ENCODE peak calls at places on chromosomes 11 and 22, in seven cellular contexts. W is stomach, L is A549, D is tibial nerve, Z is IMR-90, E is transverse colon, K is testis. I is an unnamed sample. For H3K9me3, the result is how much of the 10 kb centered on the place peaks cover.

GRCh38 chr22:39408807-39409206 is 9.2 kb downstream of the TAB1 start:
- DNase-seq in W (no peak), K (no peak), Z (no peak), E (no peak), D (no peak), L (no peak), I (no peak)

GRCh38 chr22:31148516-31148915 is 8.2 kb upstream of the PLA2G3 start:
- DNase-seq in E (no peak), D (no peak), L (no peak), K (no peak), Z (peak), W (no peak), I (no peak)

GRCh38 chr11:105244157-105244820 is 104.7 kb upstream of the CARD18 start:
- DNase-seq in D (no peak), Z (peak), L (peak), K (peak), W (no peak), E (no peak), I (no peak)

GRCh38 chr11:100777118-100777517 is 90.0 kb downstream of the ARHGAP42 start:
- DNase-seq in Z (no peak), W (peak), K (no peak), L (peak), D (no peak), E (peak), I (no peak)

GRCh38 chr22:17915188-17915587 is 109.2 kb downstream of the MICAL3 start:
- DNase-seq in W (no peak), Z (no peak), K (no peak), L (no peak), E (no peak), D (no peak), I (peak)

GRCh38 chr11:68120212-68121066 is 749 bp downstream of the CHKA start:
- DNase-seq in Z (peak), L (no peak), K (peak), E (peak), W (no peak), D (no peak), I (peak)

GRCh38 chr22:41124086-41124485 is 31.7 kb downstream of the EP300 start:
- DNase-seq in W (no peak), K (no peak), D (no peak), L (no peak), E (no peak), Z (no peak), I (no peak)

GRCh38 chr11:61516675-61517516 is 8.3 kb downstream of the LRRC10B start:
- DNase-seq in K (peak), E (no peak), D (peak), Z (no peak), W (peak), L (peak), I (no peak)

GRCh38 chr22:21996175-21996574 is 13.6 kb upstream of the TOP3B start:
- DNase-seq in W (no peak), E (no peak), K (no peak), D (no peak), Z (no peak), L (no peak), I (no peak)

GRCh38 chr11:72844356-72844755 is 30.1 kb downstream of the ATG16L2 start:
- DNase-seq in Z (peak), L (no peak), D (no peak), E (no peak), K (no peak), W (no peak), I (no peak)

GRCh38 chr11:34727228-34727737 is 106.4 kb downstream of the EHF start:
- DNase-seq in W (no peak), K (no peak), Z (no peak), D (no peak), L (no peak), E (no peak), I (no peak)

GRCh38 chr22:30298005-30298701 is 8.8 kb upstream of the CASTOR1 start:
- DNase-seq in K (no peak), D (no peak), E (peak), W (peak), Z (no peak), L (no peak), I (no peak)

GRCh38 chr11:16081756-16082531 is 274.4 kb downstream of the SOX6 start:
- DNase-seq in E (no peak), W (no peak), Z (no peak), L (no peak), D (no peak), K (no peak), I (no peak)

GRCh38 chr11:59756496-59756840 is 1.3 kb downstream of the STX3 start:
- DNase-seq in D (no peak), W (no peak), E (no peak), Z (no peak), K (no peak), L (no peak), I (no peak)

GRCh38 chr11:106063009-106063408 is 14.1 kb downstream of the KBTBD3 start:
- DNase-seq in W (no peak), Z (no peak), E (no peak), L (no peak), K (no peak), D (no peak), I (no peak)

GRCh38 chr11:33598426-33599069 is 102.1 kb downstream of the C11orf91 start:
- DNase-seq in K (no peak), Z (no peak), D (no peak), L (no peak), W (no peak), E (no peak), I (no peak)

GRCh38 chr11:5690216-5690615 is 626 bp downstream of the TRIM22 start:
- DNase-seq in D (peak), K (peak), L (no peak), E (no peak), W (no peak), Z (peak), I (no peak)

GRCh38 chr11:44766112-44766971 is 39.6 kb downstream of the TSPAN18 start:
- DNase-seq in W (peak), L (no peak), E (no peak), D (no peak), K (peak), Z (peak), I (peak)

GRCh38 chr22:42366815-42367581 is 65.2 kb downstream of the NFAM1 start:
- DNase-seq in Z (no peak), K (peak), D (no peak), L (no peak), E (peak), W (peak), I (peak)

GRCh38 chr11:92322225-92322624 is 97.6 kb downstream of the FAT3 start:
- DNase-seq in K (no peak), E (no peak), D (no peak), L (no peak), Z (peak), W (no peak), I (no peak)

GRCh38 chr11:22536036-22536435 is 89.6 kb downstream of the FANCF start:
- DNase-seq in K (no peak), Z (no peak), L (no peak), W (no peak), E (no peak), D (no peak), I (no peak)

GRCh38 chr22:20578707-20579106 is 71.3 kb downstream of the MED15 start:
- DNase-seq in D (no peak), K (no peak), W (no peak), E (no peak), Z (no peak), L (no peak), I (no peak)

GRCh38 chr11:70582886-70583641 is 184.7 kb downstream of the CTTN start:
- DNase-seq in W (no peak), L (no peak), Z (no peak), E (no peak), D (no peak), K (no peak), I (no peak)

GRCh38 chr11:70583781-70584218 is 185.5 kb downstream of the CTTN start:
- DNase-seq in E (no peak), Z (no peak), D (no peak), K (no peak), W (no peak), L (no peak), I (no peak)

GRCh38 chr11:70580036-70580805 is 181.9 kb downstream of the CTTN start:
- DNase-seq in W (no peak), L (no peak), Z (no peak), D (no peak), E (no peak), K (no peak), I (no peak)

GRCh38 chr11:70584786-70585545 is 186.6 kb downstream of the CTTN start:
- DNase-seq in K (no peak), E (no peak), D (no peak), L (no peak), W (no peak), Z (no peak), I (no peak)

GRCh38 chr11:70581991-70582885 is 183.9 kb downstream of the CTTN start:
- DNase-seq in E (no peak), W (no peak), K (no peak), Z (no peak), L (no peak), D (no peak), I (no peak)
- H3K9me3 ChIP-seq in E (under half), W (under half), K (under half), Z (under half), L (under half), D (under half), I (under half)

DNA sequence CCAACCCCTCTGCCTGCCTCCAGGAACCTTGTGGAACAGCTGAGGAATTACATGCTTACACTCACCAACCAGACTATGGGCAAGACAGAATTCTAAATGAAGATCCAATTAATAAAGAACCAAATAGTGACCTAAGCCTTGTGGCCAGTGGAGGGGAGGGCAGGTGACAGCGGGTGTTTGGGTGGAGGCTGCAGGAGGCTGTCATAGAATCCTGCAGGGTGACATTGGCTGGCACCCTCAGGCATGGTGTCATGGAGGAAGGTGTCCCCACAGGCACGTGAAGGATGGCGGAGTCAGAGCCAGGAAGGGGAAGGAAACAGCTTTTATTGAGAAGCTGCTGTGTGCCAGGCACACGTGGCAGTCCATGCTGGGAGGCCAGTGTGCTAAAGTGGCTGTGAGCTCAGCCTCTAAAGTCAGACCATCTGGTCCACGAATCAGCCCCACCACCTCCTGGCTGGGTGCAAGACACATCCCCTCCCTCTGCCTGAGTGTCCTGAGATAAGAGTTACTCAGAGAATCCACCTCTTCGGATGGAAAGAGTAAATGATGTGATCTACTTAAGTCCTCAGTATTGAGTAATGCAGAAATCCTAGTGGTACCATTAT is 8.7 kb downstream of the MYO18B start:
- DNase-seq in W (no peak), Z (no peak), L (no peak), D (no peak), K (no peak), E (no peak), I (no peak)
- TF ChIP-seq POLR2A in W (no peak), Z (no peak), L (no peak), D (no peak), K (no peak), E (no peak), I (no peak)

DNA sequence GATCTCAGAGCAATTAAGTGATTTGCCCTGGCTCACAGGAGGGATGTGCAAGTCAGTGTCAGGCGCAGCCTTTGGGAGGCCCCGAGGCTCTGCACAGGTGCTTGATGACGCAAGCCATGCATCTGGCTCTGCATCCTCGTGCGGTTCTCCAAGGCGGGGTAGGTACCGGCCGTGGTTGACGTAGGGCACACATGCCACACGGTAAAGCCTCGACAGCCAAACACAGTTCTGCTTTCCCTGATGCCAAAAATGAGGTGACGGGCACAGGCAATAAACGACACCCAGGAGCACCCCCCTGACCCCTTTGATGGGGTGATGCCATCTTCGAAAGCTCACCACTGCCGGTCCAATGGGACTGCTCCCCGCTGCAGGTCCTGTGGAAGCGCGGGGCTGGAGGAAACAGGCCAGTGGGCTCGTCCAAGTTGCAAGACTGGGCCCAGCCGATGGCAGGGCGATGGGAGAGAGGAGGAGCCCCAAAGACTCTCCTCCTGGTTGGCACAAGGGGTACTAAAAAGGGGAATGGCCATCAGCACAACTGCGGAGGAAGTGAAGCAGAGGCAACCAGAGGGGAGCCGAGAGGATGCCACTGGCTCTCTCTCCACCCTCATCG is 357.2 kb downstream of the SHANK2 start:
- DNase-seq in W (no peak), L (no peak), E (no peak), K (no peak), Z (no peak), D (no peak), I (no peak)
- H3K9me3 ChIP-seq in W (under half), L (under half), E (under half), K (under half), Z (under half), D (under half), I (under half)

GRCh38 chr11:64906314-64906635 is 10.7 kb downstream of the ATG2A start:
- DNase-seq in L (no peak), E (no peak), D (no peak), Z (no peak), W (no peak), K (no peak), I (no peak)

GRCh38 chr11:64908766-64909165 is 8.2 kb downstream of the ATG2A start:
- DNase-seq in L (no peak), K (no peak), E (no peak), Z (no peak), W (no peak), D (no peak), I (no peak)

GRCh38 chr11:64903291-64903833 is 13.6 kb downstream of the ATG2A start:
- DNase-seq in K (no peak), L (no peak), Z (no peak), D (no peak), W (no peak), E (no peak), I (no peak)

GRCh38 chr11:64902102-64902900 is 14.7 kb downstream of the ATG2A start:
- DNase-seq in D (no peak), E (no peak), K (no peak), L (no peak), W (no peak), Z (no peak), I (no peak)

GRCh38 chr11:64905516-64906313 is 11.3 kb downstream of the ATG2A start:
- DNase-seq in L (no peak), K (no peak), W (no peak), E (no peak), D (no peak), Z (no peak), I (no peak)
- TF ChIP-seq POLR2A in L (no peak), K (no peak), W (no peak), E (no peak), D (no peak), Z (no peak), I (no peak)

I was measured in uterus.